ENCODE peak calls at places on chromosomes 4 and X, in five cellular contexts. U is cardiac fibroblast, H is A172, L is H54, G is AG08395. F is an unnamed sample.

GRCh38 chr4:85787133-85787532 is 312.2 kb downstream of the ARHGAP24 start:
- DNase-seq in U (peak), G (peak), H (peak), L (no peak), F (peak)

GRCh38 chr4:19309365-19309764 is 942.3 kb upstream of the SLIT2 start:
- DNase-seq in G (peak), L (no peak), U (peak), H (peak), F (no peak)

GRCh38 chr4:99803702-99804101 is 12.9 kb upstream of the DAPP1 start:
- DNase-seq in U (no peak), L (no peak), H (no peak), G (no peak), F (no peak)

GRCh38 chr4:183838987-183839712 is 66.0 kb upstream of the STOX2 start:
- DNase-seq in L (no peak), H (peak), G (no peak), U (peak), F (no peak)

GRCh38 chrX:107880054-107880610 is 54.5 kb downstream of the MID2 start:
- DNase-seq in L (no peak), U (no peak), G (no peak), H (no peak), F (no peak)

GRCh38 chrX:19926095-19926494 is 38.7 kb upstream of the SH3KBP1 start:
- DNase-seq in L (no peak), U (no peak), H (no peak), G (no peak), F (no peak)

GRCh38 chrX:153641575-153642312 is 5.3 kb upstream of the DUSP9 start:
- DNase-seq in G (no peak), L (no peak), U (no peak), H (no peak), F (no peak)

GRCh38 chr4:125359960-125360628 is 45.3 kb downstream of the FAT4 start:
- DNase-seq in U (no peak), G (no peak), L (no peak), H (no peak), F (no peak)

GRCh38 chr4:22678851-22679517 is 13.8 kb upstream of the GBA3 start:
- DNase-seq in G (no peak), L (no peak), H (no peak), U (no peak), F (no peak)

GRCh38 chrX:49999048-49999447 is 76.7 kb downstream of the CLCN5 start:
- DNase-seq in L (no peak), G (no peak), H (no peak), U (no peak), F (no peak)

GRCh38 chr4:22090655-22091350 is 142.2 kb upstream of the KCNIP4 start:
- DNase-seq in U (peak), G (no peak), L (no peak), H (no peak), F (no peak)

GRCh38 chrX:150316564-150316963 is 46.6 kb upstream of the MAMLD1 start:
- DNase-seq in H (no peak), L (no peak), U (no peak), G (no peak), F (no peak)

GRCh38 chr4:87848622-87849351 is 16.0 kb downstream of the MEPE start:
- DNase-seq in L (no peak), H (peak), G (peak), U (peak), F (peak)

GRCh38 chrX:83008415-83008814 is 499.7 kb upstream of the POU3F4 start:
- DNase-seq in L (no peak), U (peak), G (no peak), H (no peak), F (no peak)

GRCh38 chr4:55029838-55030503 is 95.4 kb downstream of the KDR start:
- DNase-seq in U (no peak), H (no peak), G (no peak), L (no peak), F (no peak)

GRCh38 chrX:154486052-154486395 is 391 bp downstream of the UBL4A start:
- DNase-seq in U (peak), G (no peak), L (no peak), H (no peak), F (no peak)

GRCh38 chr4:54152846-54153600 is 53.1 kb downstream of the GSX2 start:
- DNase-seq in U (peak), G (peak), H (peak), L (peak), F (peak)

GRCh38 chr4:166067915-166068314 is 194.9 kb downstream of the TLL1 start:
- DNase-seq in G (no peak), U (no peak), L (no peak), H (no peak), F (no peak)

GRCh38 chr4:135411251-135411650 is 1209.7 kb upstream of the PABPC4L start:
- DNase-seq in H (no peak), L (no peak), U (no peak), G (no peak), F (no peak)

GRCh38 chr4:111136438-111136837 is 513.6 kb upstream of the PITX2 start:
- DNase-seq in H (no peak), G (no peak), U (peak), L (no peak), F (no peak)

GRCh38 chr4:26235500-26235899 is 85.3 kb upstream of the RBPJ start:
- DNase-seq in G (peak), L (no peak), U (peak), H (no peak), F (peak)

GRCh38 chrX:85052636-85053343 is 49.1 kb downstream of the APOOL start:
- DNase-seq in U (peak), G (peak), L (no peak), H (peak), F (no peak)

GRCh38 chr4:929970-930625 is 2.0 kb downstream of the GAK start:
- DNase-seq in L (no peak), G (no peak), H (no peak), U (peak), F (no peak)

GRCh38 chr4:98506462-98507132 is 151.8 kb downstream of the TSPAN5 start:
- DNase-seq in U (no peak), L (no peak), G (no peak), H (no peak), F (no peak)

GRCh38 chrX:97895751-97896150 is 1012.0 kb downstream of the RPA4 start:
- DNase-seq in L (no peak), H (no peak), G (peak), U (peak), F (no peak)

GRCh38 chr4:8852118-8852704 is 19.4 kb downstream of the HMX1 start:
- DNase-seq in L (no peak), G (no peak), U (no peak), H (no peak), F (no peak)

GRCh38 chr4:88457307-88458090 is 580 bp downstream of the HERC5 start:
- DNase-seq in U (peak), H (no peak), L (peak), G (peak), F (peak)

GRCh38 chr4:186946140-186946539 is 222.5 kb upstream of the FAT1 start:
- DNase-seq in G (no peak), U (no peak), H (no peak), L (no peak), F (no peak)

GRCh38 chr4:126820631-126821030 is 812.1 kb upstream of the INTU start:
- DNase-seq in U (no peak), G (no peak), L (no peak), H (no peak), F (no peak)

GRCh38 chr4:186204103-186204559 is 12.8 kb downstream of the CYP4V2 start:
- DNase-seq in H (no peak), G (no peak), L (no peak), U (no peak), F (no peak)

GRCh38 chrX:144586756-144587155 is 660.5 kb upstream of the SPANXN1 start:
- DNase-seq in L (no peak), H (peak), U (peak), G (no peak), F (peak)

GRCh38 chr4:76956961-76957738 is 7.6 kb downstream of the SEPTIN11 start:
- DNase-seq in L (no peak), U (peak), G (no peak), H (no peak), F (no peak)

GRCh38 chr4:2289955-2290333 is 28.0 kb upstream of the MXD4 start:
- DNase-seq in L (no peak), U (no peak), H (no peak), G (no peak), F (no peak)

GRCh38 chr4:53558981-53559620 is 32.2 kb downstream of the LNX1 start:
- DNase-seq in G (no peak), L (no peak), U (peak), H (peak), F (no peak)

GRCh38 chrX:139776614-139777013 is 68.6 kb upstream of the MCF2 start:
- DNase-seq in U (no peak), H (no peak), L (no peak), G (no peak), F (no peak)

GRCh38 chrX:40550069-40550468 is 30.7 kb upstream of the ATP6AP2 start:
- DNase-seq in H (no peak), G (no peak), U (no peak), L (no peak), F (no peak)